ENCODE peak calls at places on chromosomes 7 and 10, in ten cellular contexts. One of them, this sample, is unnamed.

GRCh38 chr10:104259999-104260774 is 5.5 kb downstream of the GSTO1 start:
- DNase-seq in A549: no peak
- DNase-seq in HCT116: no peak
- DNase-seq in WTC11: no peak
- DNase-seq in HepG2: no peak
- DNase-seq in K562: no peak
- DNase-seq in endothelial cell of umbilical vein: peak
- DNase-seq in GM12878: no peak
- DNase-seq in H1: no peak
- DNase-seq in NB4: no peak
- DNase-seq in this sample: no peak

GRCh38 chr10:76026931-76027330 is 595.5 kb downstream of the LRMDA start:
- DNase-seq in A549: no peak
- DNase-seq in HCT116: no peak
- DNase-seq in WTC11: no peak
- DNase-seq in HepG2: no peak
- DNase-seq in K562: no peak
- DNase-seq in endothelial cell of umbilical vein: no peak
- DNase-seq in GM12878: no peak
- DNase-seq in H1: no peak
- DNase-seq in NB4: no peak
- DNase-seq in this sample: no peak

GRCh38 chr10:14163374-14164125 is 167.2 kb downstream of the FRMD4A start:
- DNase-seq in A549: no peak
- DNase-seq in HCT116: no peak
- DNase-seq in WTC11: no peak
- DNase-seq in HepG2: no peak
- DNase-seq in K562: no peak
- DNase-seq in endothelial cell of umbilical vein: peak
- DNase-seq in GM12878: no peak
- DNase-seq in H1: no peak
- DNase-seq in NB4: no peak
- DNase-seq in this sample: no peak

GRCh38 chr10:13853854-13854253 is 267.1 kb downstream of the PRPF18 start:
- DNase-seq in A549: no peak
- DNase-seq in HCT116: no peak
- DNase-seq in WTC11: no peak
- DNase-seq in HepG2: no peak
- DNase-seq in K562: no peak
- DNase-seq in endothelial cell of umbilical vein: peak
- DNase-seq in GM12878: no peak
- DNase-seq in H1: no peak
- DNase-seq in NB4: no peak
- DNase-seq in this sample: no peak

GRCh38 chr7:12444785-12445184 is 41.1 kb upstream of the VWDE start:
- DNase-seq in A549: no peak
- DNase-seq in HCT116: no peak
- DNase-seq in WTC11: no peak
- DNase-seq in HepG2: no peak
- DNase-seq in K562: no peak
- DNase-seq in endothelial cell of umbilical vein: no peak
- DNase-seq in GM12878: no peak
- DNase-seq in H1: no peak
- DNase-seq in NB4: no peak
- DNase-seq in this sample: no peak

GRCh38 chr7:36078816-36079360 is 74.2 kb upstream of the EEPD1 start:
- DNase-seq in A549: no peak
- DNase-seq in HCT116: no peak
- DNase-seq in WTC11: no peak
- DNase-seq in HepG2: no peak
- DNase-seq in K562: no peak
- DNase-seq in endothelial cell of umbilical vein: no peak
- DNase-seq in GM12878: no peak
- DNase-seq in H1: no peak
- DNase-seq in NB4: no peak
- DNase-seq in this sample: no peak

GRCh38 chr10:103816431-103816830 is 38.9 kb downstream of the SH3PXD2A start:
- DNase-seq in A549: no peak
- DNase-seq in HCT116: peak
- DNase-seq in WTC11: no peak
- DNase-seq in HepG2: no peak
- DNase-seq in K562: no peak
- DNase-seq in endothelial cell of umbilical vein: no peak
- DNase-seq in GM12878: no peak
- DNase-seq in H1: no peak
- DNase-seq in NB4: peak
- DNase-seq in this sample: no peak

GRCh38 chr10:31708513-31708912 is 220.1 kb downstream of the ARHGAP12 start:
- DNase-seq in A549: no peak
- DNase-seq in HCT116: no peak
- DNase-seq in WTC11: no peak
- DNase-seq in HepG2: no peak
- DNase-seq in K562: no peak
- DNase-seq in endothelial cell of umbilical vein: peak
- DNase-seq in GM12878: no peak
- DNase-seq in H1: no peak
- DNase-seq in NB4: no peak
- DNase-seq in this sample: no peak

GRCh38 chr10:124745678-124746077 is 1.5 kb upstream of the FAM53B start:
- DNase-seq in A549: peak
- DNase-seq in HCT116: peak
- DNase-seq in WTC11: no peak
- DNase-seq in HepG2: peak
- DNase-seq in K562: peak
- DNase-seq in endothelial cell of umbilical vein: peak
- DNase-seq in GM12878: no peak
- DNase-seq in H1: no peak
- DNase-seq in NB4: peak
- DNase-seq in this sample: peak

GRCh38 chr10:96719850-96720421 is 378 bp downstream of the PIK3AP1 start:
- DNase-seq in A549: peak
- DNase-seq in HCT116: peak
- DNase-seq in WTC11: peak
- DNase-seq in HepG2: peak
- DNase-seq in K562: peak
- DNase-seq in endothelial cell of umbilical vein: no peak
- DNase-seq in GM12878: no peak
- DNase-seq in H1: peak
- DNase-seq in NB4: peak
- DNase-seq in this sample: peak

GRCh38 chr10:71825217-71825616 is 25.8 kb downstream of the PSAP start:
- DNase-seq in A549: no peak
- DNase-seq in HCT116: no peak
- DNase-seq in WTC11: no peak
- DNase-seq in HepG2: no peak
- DNase-seq in K562: no peak
- DNase-seq in endothelial cell of umbilical vein: no peak
- DNase-seq in GM12878: no peak
- DNase-seq in H1: no peak
- DNase-seq in NB4: no peak
- DNase-seq in this sample: no peak

GRCh38 chr7:94565247-94565894 is 55.8 kb downstream of the CASD1 start:
- DNase-seq in A549: no peak
- DNase-seq in HCT116: no peak
- DNase-seq in WTC11: no peak
- DNase-seq in HepG2: no peak
- DNase-seq in K562: no peak
- DNase-seq in endothelial cell of umbilical vein: no peak
- DNase-seq in GM12878: no peak
- DNase-seq in H1: no peak
- DNase-seq in NB4: no peak
- DNase-seq in this sample: no peak

GRCh38 chr10:29646238-29646902 is 11.6 kb upstream of the SVIL start:
- DNase-seq in A549: no peak
- DNase-seq in HCT116: no peak
- DNase-seq in WTC11: no peak
- DNase-seq in HepG2: no peak
- DNase-seq in K562: no peak
- DNase-seq in endothelial cell of umbilical vein: peak
- DNase-seq in GM12878: no peak
- DNase-seq in H1: no peak
- DNase-seq in NB4: peak
- DNase-seq in this sample: peak

GRCh38 chr10:75507469-75507868 is 76.0 kb downstream of the LRMDA start:
- DNase-seq in A549: no peak
- DNase-seq in HCT116: no peak
- DNase-seq in WTC11: no peak
- DNase-seq in HepG2: no peak
- DNase-seq in K562: no peak
- DNase-seq in endothelial cell of umbilical vein: no peak
- DNase-seq in GM12878: no peak
- DNase-seq in H1: no peak
- DNase-seq in NB4: no peak
- DNase-seq in this sample: no peak

GRCh38 chr10:15176269-15176668 is 7.8 kb upstream of the NMT2 start:
- DNase-seq in A549: no peak
- DNase-seq in HCT116: no peak
- DNase-seq in WTC11: no peak
- DNase-seq in HepG2: no peak
- DNase-seq in K562: no peak
- DNase-seq in endothelial cell of umbilical vein: no peak
- DNase-seq in GM12878: no peak
- DNase-seq in H1: no peak
- DNase-seq in NB4: no peak
- DNase-seq in this sample: no peak

GRCh38 chr7:14834456-14834855 is 68.1 kb downstream of the DGKB start:
- DNase-seq in A549: no peak
- DNase-seq in HCT116: no peak
- DNase-seq in WTC11: no peak
- DNase-seq in HepG2: no peak
- DNase-seq in K562: no peak
- DNase-seq in endothelial cell of umbilical vein: no peak
- DNase-seq in GM12878: no peak
- DNase-seq in H1: no peak
- DNase-seq in NB4: no peak
- DNase-seq in this sample: no peak

GRCh38 chr7:26153246-26153822 is 1.3 kb downstream of the NFE2L3 start:
- DNase-seq in A549: no peak
- DNase-seq in HCT116: no peak
- DNase-seq in WTC11: no peak
- DNase-seq in HepG2: no peak
- DNase-seq in K562: no peak
- DNase-seq in endothelial cell of umbilical vein: peak
- DNase-seq in GM12878: no peak
- DNase-seq in H1: peak
- DNase-seq in NB4: peak
- DNase-seq in this sample: no peak
- TF ChIP-seq MAX in A549: no peak
- TF ChIP-seq MAX in HCT116: no peak
- TF ChIP-seq MAX in WTC11: no peak
- TF ChIP-seq MAX in HepG2: no peak
- TF ChIP-seq MAX in K562: no peak
- TF ChIP-seq MAX in endothelial cell of umbilical vein: no peak
- TF ChIP-seq MAX in GM12878: no peak
- TF ChIP-seq MAX in H1: no peak
- TF ChIP-seq MAX in NB4: no peak
- TF ChIP-seq MAX in this sample: no peak

DNA sequence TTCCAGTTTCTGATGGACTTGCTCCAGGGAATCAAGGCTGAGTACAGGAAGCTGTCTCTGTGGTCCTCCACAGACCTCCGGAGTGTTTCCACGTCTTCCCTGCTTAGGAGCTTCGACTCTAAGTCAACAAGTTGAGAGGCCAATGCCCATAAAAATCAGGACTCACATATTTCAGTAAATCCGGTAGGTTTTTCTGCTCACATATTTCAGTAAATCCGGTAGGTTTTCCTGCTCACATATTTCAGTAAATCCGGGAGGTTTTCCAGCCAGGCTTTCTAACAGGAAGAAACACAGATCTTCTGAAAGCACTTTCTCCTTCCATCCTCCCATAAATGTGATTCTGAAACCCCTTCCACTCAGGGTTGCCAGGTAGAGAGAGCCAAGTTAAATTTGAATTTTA is 340.1 kb upstream of the SHH start:
- DNase-seq in A549: no peak
- DNase-seq in HCT116: no peak
- DNase-seq in WTC11: no peak
- DNase-seq in HepG2: no peak
- DNase-seq in K562: no peak
- DNase-seq in endothelial cell of umbilical vein: no peak
- DNase-seq in GM12878: no peak
- DNase-seq in H1: no peak
- DNase-seq in NB4: no peak
- DNase-seq in this sample: no peak
- TF ChIP-seq MAX in A549: no peak
- TF ChIP-seq MAX in HCT116: no peak
- TF ChIP-seq MAX in WTC11: no peak
- TF ChIP-seq MAX in HepG2: no peak
- TF ChIP-seq MAX in K562: no peak
- TF ChIP-seq MAX in endothelial cell of umbilical vein: no peak
- TF ChIP-seq MAX in GM12878: no peak
- TF ChIP-seq MAX in H1: no peak
- TF ChIP-seq MAX in NB4: no peak
- TF ChIP-seq MAX in this sample: no peak

GRCh38 chr7:127153315-127153714 is 99.4 kb downstream of the GRM8 start:
- DNase-seq in A549: no peak
- DNase-seq in HCT116: no peak
- DNase-seq in WTC11: no peak
- DNase-seq in HepG2: no peak
- DNase-seq in K562: no peak
- DNase-seq in endothelial cell of umbilical vein: no peak
- DNase-seq in GM12878: no peak
- DNase-seq in H1: no peak
- DNase-seq in NB4: peak
- DNase-seq in this sample: no peak
- TF ChIP-seq MAX in A549: no peak
- TF ChIP-seq MAX in HCT116: no peak
- TF ChIP-seq MAX in WTC11: no peak
- TF ChIP-seq MAX in HepG2: no peak
- TF ChIP-seq MAX in K562: no peak
- TF ChIP-seq MAX in endothelial cell of umbilical vein: no peak
- TF ChIP-seq MAX in GM12878: no peak
- TF ChIP-seq MAX in H1: no peak
- TF ChIP-seq MAX in NB4: no peak
- TF ChIP-seq MAX in this sample: no peak

GRCh38 chr10:99958806-99959205 is 50.9 kb downstream of the DNMBP start:
- DNase-seq in A549: no peak
- DNase-seq in HCT116: no peak
- DNase-seq in WTC11: no peak
- DNase-seq in HepG2: no peak
- DNase-seq in K562: no peak
- DNase-seq in endothelial cell of umbilical vein: no peak
- DNase-seq in GM12878: no peak
- DNase-seq in H1: no peak
- DNase-seq in NB4: no peak
- DNase-seq in this sample: no peak

GRCh38 chr10:99952799-99953198 is 56.9 kb downstream of the DNMBP start:
- DNase-seq in A549: no peak
- DNase-seq in HCT116: no peak
- DNase-seq in WTC11: no peak
- DNase-seq in HepG2: no peak
- DNase-seq in K562: no peak
- DNase-seq in endothelial cell of umbilical vein: no peak
- DNase-seq in GM12878: no peak
- DNase-seq in H1: no peak
- DNase-seq in NB4: no peak
- DNase-seq in this sample: no peak

DNA sequence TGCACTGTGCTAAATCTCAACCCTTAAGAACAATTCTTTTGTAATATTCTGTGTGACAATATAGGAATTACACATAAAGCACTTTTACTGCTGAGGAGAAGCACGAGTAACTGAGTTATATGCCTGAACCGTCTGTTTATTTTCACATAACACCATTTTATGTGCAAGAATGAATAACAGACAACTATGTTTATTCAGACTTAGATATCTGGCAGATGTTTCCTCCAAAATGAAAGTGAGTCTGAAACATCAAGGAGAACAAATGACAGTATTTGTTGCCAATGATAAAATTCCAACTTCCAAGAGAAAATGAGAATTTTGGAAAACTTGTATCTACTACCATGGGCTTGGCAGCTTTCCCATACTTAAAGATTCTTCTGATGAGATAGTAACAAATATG is 51.5 kb downstream of the DNMBP start:
- DNase-seq in A549: no peak
- DNase-seq in HCT116: no peak
- DNase-seq in WTC11: no peak
- DNase-seq in HepG2: no peak
- DNase-seq in K562: no peak
- DNase-seq in endothelial cell of umbilical vein: peak
- DNase-seq in GM12878: no peak
- DNase-seq in H1: no peak
- DNase-seq in NB4: no peak
- DNase-seq in this sample: no peak
- TF ChIP-seq MAX in A549: no peak
- TF ChIP-seq MAX in HCT116: no peak
- TF ChIP-seq MAX in WTC11: no peak
- TF ChIP-seq MAX in HepG2: no peak
- TF ChIP-seq MAX in K562: no peak
- TF ChIP-seq MAX in endothelial cell of umbilical vein: no peak
- TF ChIP-seq MAX in GM12878: no peak
- TF ChIP-seq MAX in H1: no peak
- TF ChIP-seq MAX in NB4: no peak
- TF ChIP-seq MAX in this sample: no peak

This sample was measured in SK-N-SH.